ENCODE peak calls at places on chromosome 7, in nine cellular contexts. L is suprapubic skin, Q is OCI-LY7, S is tibial artery, Z is foreskin fibroblast, C is sigmoid colon, I is lower lobe of right lung, Y is right atrium auricular region, K is A549. P is an unnamed sample.

GRCh38 chr7:7498881-7499280 is 36.8 kb downstream of the COL28A1 start:
- DNase-seq in S (no peak), Z (no peak), L (no peak), I (no peak), Y (no peak), C (no peak), K (no peak), Q (no peak), P (no peak)

GRCh38 chr7:147400221-147400689 is 1190.3 kb upstream of the C7orf33 start:
- DNase-seq in L (no peak), Z (peak), K (no peak), S (no peak), Q (no peak), C (no peak), Y (no peak), I (no peak), P (peak)

GRCh38 chr7:50309130-50309478 is 4.6 kb downstream of the IKZF1 start:
- DNase-seq in S (no peak), L (no peak), K (no peak), Q (no peak), Y (no peak), Z (no peak), I (no peak), C (no peak), P (no peak)

GRCh38 chr7:74061840-74062539 is 21.6 kb upstream of the LIMK1 start:
- DNase-seq in I (peak), Z (peak), L (no peak), Y (peak), K (peak), C (peak), S (peak), Q (peak), P (peak)

GRCh38 chr7:114944742-114945625 is 23.1 kb downstream of the MDFIC start:
- DNase-seq in C (peak), Z (peak), K (no peak), Q (no peak), Y (peak), I (peak), L (peak), S (peak), P (peak)

GRCh38 chr7:23044581-23044980 is 30.7 kb upstream of the HYCC1 start:
- DNase-seq in S (no peak), Z (no peak), Q (no peak), Y (no peak), I (no peak), C (no peak), L (no peak), K (peak), P (no peak)

GRCh38 chr7:7178081-7178480 is 4.3 kb upstream of the C1GALT1 start:
- DNase-seq in C (no peak), L (no peak), K (no peak), S (no peak), Q (no peak), Z (peak), I (no peak), Y (no peak), P (no peak)

GRCh38 chr7:158832994-158833393 is 3.7 kb upstream of the ESYT2 start:
- DNase-seq in K (no peak), Q (no peak), Y (no peak), C (no peak), I (no peak), S (no peak), L (no peak), Z (no peak), P (no peak)

GRCh38 chr7:102872460-102872859 is 40.3 kb upstream of the LRRC17 start:
- DNase-seq in L (no peak), S (no peak), C (no peak), I (no peak), Z (peak), Q (no peak), K (peak), Y (no peak), P (peak)

GRCh38 chr7:104795616-104796398 is 218.2 kb upstream of the KMT2E start:
- DNase-seq in S (no peak), Y (no peak), L (no peak), Q (no peak), K (no peak), C (no peak), Z (peak), I (no peak), P (no peak)

GRCh38 chr7:8109196-8110022 is 140.8 kb downstream of the GLCCI1 start:
- DNase-seq in I (no peak), Z (peak), K (no peak), Y (no peak), S (no peak), Q (no peak), L (no peak), C (no peak), P (no peak)

GRCh38 chr7:152756126-152756525 is 3.4 kb upstream of the ACTR3B start:
- DNase-seq in S (no peak), I (no peak), Q (no peak), Z (peak), Y (no peak), K (no peak), C (no peak), L (no peak), P (no peak)

GRCh38 chr7:143345428-143345900 is 17.0 kb downstream of the FAM131B start:
- DNase-seq in I (peak), L (no peak), K (peak), Y (no peak), S (peak), Z (no peak), Q (no peak), C (no peak), P (no peak)

GRCh38 chr7:127976056-127976455 is 55.2 kb downstream of the LRRC4 start:
- DNase-seq in L (no peak), K (no peak), C (no peak), Q (no peak), I (no peak), Y (no peak), S (no peak), Z (no peak), P (no peak)

GRCh38 chr7:143492043-143492471 is 14.4 kb downstream of the TAS2R41 start:
- DNase-seq in I (no peak), C (no peak), K (peak), L (no peak), Z (peak), S (no peak), Y (no peak), Q (no peak), P (peak)

GRCh38 chr7:84123903-84124573 is 70.6 kb downstream of the SEMA3A start:
- DNase-seq in L (no peak), K (no peak), S (no peak), I (no peak), C (no peak), Z (peak), Q (no peak), Y (no peak), P (no peak)

GRCh38 chr7:92609921-92610518 is 19.8 kb upstream of the FAM133B start:
- DNase-seq in L (no peak), Z (no peak), I (no peak), C (no peak), Q (peak), S (no peak), K (peak), Y (no peak), P (no peak)

GRCh38 chr7:50988465-50988864 is 205.8 kb upstream of the GRB10 start:
- DNase-seq in C (no peak), I (no peak), Y (no peak), Q (no peak), K (no peak), Z (no peak), S (no peak), L (no peak), P (no peak)

GRCh38 chr7:149194799-149195179 is 557 bp upstream of the ZNF282 start:
- DNase-seq in I (no peak), K (no peak), Q (no peak), L (no peak), Z (no peak), S (no peak), C (peak), Y (no peak), P (no peak)

GRCh38 chr7:132817844-132818427 is 241.7 kb upstream of the PLXNA4 start:
- DNase-seq in Z (no peak), S (no peak), I (no peak), C (no peak), K (no peak), Q (no peak), Y (no peak), L (no peak), P (no peak)

GRCh38 chr7:1884583-1885350 is 214.7 kb downstream of the ELFN1 start:
- DNase-seq in C (no peak), Z (no peak), K (no peak), I (no peak), S (no peak), L (no peak), Y (no peak), Q (no peak), P (no peak)

GRCh38 chr7:1882451-1882850 is 212.4 kb downstream of the ELFN1 start:
- DNase-seq in I (no peak), Q (no peak), K (no peak), S (no peak), L (no peak), C (no peak), Y (no peak), Z (no peak), P (no peak)

GRCh38 chr7:1885465-1886226 is 215.6 kb downstream of the ELFN1 start:
- DNase-seq in C (no peak), Y (no peak), Q (no peak), L (no peak), I (no peak), K (no peak), Z (no peak), S (no peak), P (no peak)

GRCh38 chr7:1883031-1883761 is 213.1 kb downstream of the ELFN1 start:
- DNase-seq in L (no peak), Q (no peak), S (no peak), C (no peak), Y (no peak), K (peak), I (no peak), Z (peak), P (peak)

GRCh38 chr7:1883834-1884582 is 213.9 kb downstream of the ELFN1 start:
- DNase-seq in S (no peak), K (peak), C (no peak), Y (no peak), L (no peak), I (no peak), Q (no peak), Z (no peak), P (no peak)
- TF ChIP-seq CTCF in S (no peak), K (no peak), C (no peak), Y (no peak), L (no peak), I (no peak), Q (no peak), Z (no peak), P (no peak)

GRCh38 chr7:125363873-125364272 is 434.2 kb upstream of the POT1 start:
- DNase-seq in K (no peak), Y (no peak), I (no peak), L (no peak), S (no peak), C (no peak), Q (no peak), Z (no peak), P (no peak)
- TF ChIP-seq CTCF in K (no peak), Y (no peak), I (no peak), L (no peak), S (no peak), C (no peak), Q (no peak), Z (no peak), P (no peak)

DNA sequence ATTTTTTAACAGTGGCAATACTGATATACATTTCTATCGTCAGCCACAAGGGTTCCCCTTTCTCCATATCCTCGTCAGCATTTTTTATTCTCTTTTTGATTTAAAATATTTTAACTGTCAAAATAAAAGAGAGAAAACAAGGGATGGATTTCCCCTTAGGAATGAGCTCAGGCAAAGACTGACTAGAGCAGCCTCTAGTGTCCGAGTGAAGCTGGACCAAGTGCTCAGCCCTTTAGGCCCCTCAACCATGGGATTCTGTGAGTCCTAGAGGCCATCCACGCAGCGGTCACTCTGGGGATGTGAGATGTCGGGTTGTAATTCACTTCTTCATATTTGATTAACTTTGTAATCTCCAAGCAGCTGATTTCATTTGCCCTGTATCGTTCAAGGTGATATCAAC is 137.4 kb upstream of the RNF32 start:
- DNase-seq in Y (no peak), S (no peak), C (no peak), I (no peak), L (no peak), K (no peak), Z (no peak), Q (no peak), P (no peak)
- TF ChIP-seq CTCF in Y (no peak), S (no peak), C (no peak), I (no peak), L (no peak), K (peak), Z (no peak), Q (no peak), P (peak)

GRCh38 chr7:150516956-150517355 is 2.3 kb downstream of the GIMAP7 start:
- DNase-seq in L (no peak), Q (no peak), Y (no peak), S (no peak), Z (no peak), K (no peak), C (no peak), I (no peak), P (no peak)
- TF ChIP-seq CTCF in L (no peak), Q (no peak), Y (no peak), S (no peak), Z (no peak), K (no peak), C (no peak), I (no peak), P (no peak)

P was measured in AG04450.